ENCODE peak calls at places on chromosome 18, in six cellular contexts. L is stomach, D is lung, C is fibroblast of pulmonary artery, U is GM13977, T is AG04450. K is an unnamed sample.
A peak's percentile ranks its signal among the peaks of the same experiment; 100 is the strongest.

GRCh38 chr18:13418013-13418710 is 199.6 kb downstream of the LDLRAD4 start:
- DNase-seq in L (no peak), D (no peak), C (no peak), U (no peak), T (no peak), K (no peak)

GRCh38 chr18:46053368-46054095 is 18.5 kb downstream of the PSTPIP2 start:
- DNase-seq in L (no peak), D (no peak), C (no peak), U (no peak), T (no peak), K (no peak)

GRCh38 chr18:74732380-74732779 is 134.7 kb downstream of the ZNF407 start:
- DNase-seq in L (no peak), D (no peak), C (no peak), U (no peak), T (no peak), K (no peak)

GRCh38 chr18:73979742-73980141 is 167.9 kb downstream of the FBXO15 start:
- DNase-seq in L (no peak), D (no peak), C (peak; percentile 7), U (no peak), T (peak; percentile 45), K (no peak)

GRCh38 chr18:62281684-62282083 is 43.4 kb upstream of the TNFRSF11A start:
- DNase-seq in L (no peak), D (no peak), C (peak; percentile 81), U (no peak), T (peak; percentile 34), K (no peak)

GRCh38 chr18:76493213-76494107 is 1.6 kb downstream of the ZNF516 start:
- DNase-seq in L (no peak), D (no peak), C (peak; percentile 33), U (no peak), T (no peak), K (no peak)

GRCh38 chr18:2536493-2536892 is 34.8 kb downstream of the METTL4 start:
- DNase-seq in L (no peak), D (no peak), C (peak; percentile 75), U (no peak), T (no peak), K (no peak)

GRCh38 chr18:50614838-50615237 is 55.0 kb downstream of the MAPK4 start:
- DNase-seq in L (no peak), D (peak; percentile 62), C (peak; percentile 73), U (no peak), T (no peak), K (no peak)

GRCh38 chr18:74242451-74243096 is 49.2 kb downstream of the CYB5A start:
- DNase-seq in L (no peak), D (no peak), C (peak; percentile 37), U (no peak), T (no peak), K (no peak)

GRCh38 chr18:7177131-7177744 is 53.7 kb upstream of the LRRC30 start:
- DNase-seq in L (no peak), D (peak; percentile 44), C (peak; percentile 92), U (no peak), T (peak; percentile 44), K (peak; percentile 49)

GRCh38 chr18:10113156-10114022 is 199.6 kb downstream of the VAPA start:
- DNase-seq in L (no peak), D (no peak), C (peak; percentile 48), U (no peak), T (no peak), K (no peak)

GRCh38 chr18:37266290-37266689 is 299.3 kb downstream of the CELF4 start:
- DNase-seq in L (no peak), D (no peak), C (no peak), U (no peak), T (no peak), K (no peak)

GRCh38 chr18:57276720-57277284 is 75.6 kb upstream of the ST8SIA3 start:
- DNase-seq in L (no peak), D (no peak), C (no peak), U (no peak), T (no peak), K (no peak)

GRCh38 chr18:62118324-62118723 is 68.5 kb downstream of the PIGN start:
- DNase-seq in L (no peak), D (no peak), C (peak; percentile 88), U (no peak), T (no peak), K (no peak)

GRCh38 chr18:9204659-9205058 is 68.1 kb downstream of the ANKRD12 start:
- DNase-seq in L (no peak), D (no peak), C (no peak), U (no peak), T (no peak), K (no peak)

GRCh38 chr18:47996091-47996541 is 65.7 kb upstream of the SMAD2 start:
- DNase-seq in L (no peak), D (no peak), C (no peak), U (no peak), T (no peak), K (no peak)

GRCh38 chr18:52764271-52764670 is 424.3 kb downstream of the DCC start:
- DNase-seq in L (no peak), D (no peak), C (no peak), U (no peak), T (no peak), K (no peak)

GRCh38 chr18:75548353-75548752 is 120.8 kb upstream of the SMIM21 start:
- DNase-seq in L (no peak), D (peak; percentile 24), C (no peak), U (no peak), T (no peak), K (no peak)

GRCh38 chr18:74516271-74517235 is 17.7 kb upstream of the CNDP1 start:
- DNase-seq in L (peak; percentile 23), D (no peak), C (no peak), U (no peak), T (no peak), K (no peak)

GRCh38 chr18:6569813-6570212 is 155.1 kb upstream of the L3MBTL4 start:
- DNase-seq in L (no peak), D (no peak), C (no peak), U (no peak), T (no peak), K (no peak)

GRCh38 chr18:76530846-76531245 is 35.8 kb upstream of the ZNF516 start:
- DNase-seq in L (no peak), D (no peak), C (no peak), U (no peak), T (no peak), K (no peak)

GRCh38 chr18:23884712-23885375 is 129.7 kb upstream of the TTC39C start:
- DNase-seq in L (peak; percentile 72), D (no peak), C (no peak), U (no peak), T (no peak), K (no peak)

GRCh38 chr18:49812321-49813070 is 837 bp downstream of the ACAA2 start:
- DNase-seq in L (no peak), D (no peak), C (peak; percentile 17), U (peak; percentile 7), T (no peak), K (no peak)

GRCh38 chr18:13387856-13388548 is 169.4 kb downstream of the LDLRAD4 start:
- DNase-seq in L (no peak), D (no peak), C (no peak), U (no peak), T (no peak), K (no peak)

GRCh38 chr18:67417864-67418523 is 98.5 kb downstream of the DSEL start:
- DNase-seq in L (no peak), D (no peak), C (peak; percentile 46), U (peak; percentile 21), T (no peak), K (no peak)

GRCh38 chr18:30987479-30988241 is 54.9 kb downstream of the DSC3 start:
- DNase-seq in L (peak; percentile 27), D (peak; percentile 75), C (peak; percentile 36), U (no peak), T (no peak), K (no peak)

GRCh38 chr18:11324956-11325873 is 175.8 kb upstream of the PIEZO2 start:
- DNase-seq in L (no peak), D (no peak), C (peak; percentile 71), U (peak; percentile 55), T (no peak), K (no peak)

GRCh38 chr18:8609711-8610441 is 639 bp downstream of the RAB12 start:
- DNase-seq in L (no peak), D (no peak), C (no peak), U (no peak), T (no peak), K (no peak)

GRCh38 chr18:9629709-9630108 is 15.3 kb upstream of the PPP4R1 start:
- DNase-seq in L (no peak), D (no peak), C (peak; percentile 41), U (no peak), T (no peak), K (no peak)

GRCh38 chr18:76464281-76465259 is 30.5 kb downstream of the ZNF516 start:
- DNase-seq in L (no peak), D (peak; percentile 25), C (no peak), U (no peak), T (no peak), K (no peak)